ENCODE peak calls at places on chromosomes 16 and 17, in five cellular contexts. One of them, this sample, is unnamed.

GRCh38 chr17:75896360-75897075 is at the start of gene TRIM65:
- DNase-seq in K562: peak; percentile 87
- DNase-seq in aorta: peak; percentile 97
- DNase-seq in prostate gland: peak; percentile 81
- DNase-seq in effector memory CD4-positive, alpha-beta T cell: peak; percentile 60
- DNase-seq in this sample: peak; percentile 92

GRCh38 chr17:5272313-5272712 is 9.8 kb upstream of the RABEP1 start:
- DNase-seq in K562: no peak
- DNase-seq in aorta: no peak
- DNase-seq in effector memory CD4-positive, alpha-beta T cell: no peak
- DNase-seq in prostate gland: no peak
- DNase-seq in this sample: no peak

GRCh38 chr16:9061358-9061813 is 30.1 kb upstream of the HAPSTR1 start:
- DNase-seq in aorta: no peak
- DNase-seq in prostate gland: no peak
- DNase-seq in effector memory CD4-positive, alpha-beta T cell: no peak
- DNase-seq in K562: no peak
- DNase-seq in this sample: no peak

GRCh38 chr16:57566436-57566835 is 24.0 kb downstream of the ADGRG5 start:
- DNase-seq in prostate gland: no peak
- DNase-seq in effector memory CD4-positive, alpha-beta T cell: no peak
- DNase-seq in aorta: peak; percentile 50
- DNase-seq in K562: no peak
- DNase-seq in this sample: peak; percentile 28

GRCh38 chr17:78644971-78645370 is 67.8 kb upstream of the DNAH17 start:
- DNase-seq in effector memory CD4-positive, alpha-beta T cell: no peak
- DNase-seq in prostate gland: no peak
- DNase-seq in K562: no peak
- DNase-seq in aorta: peak; percentile 71
- DNase-seq in this sample: no peak

GRCh38 chr17:9217151-9218067 is 196.1 kb downstream of the NTN1 start:
- DNase-seq in K562: no peak
- DNase-seq in prostate gland: peak; percentile 44
- DNase-seq in effector memory CD4-positive, alpha-beta T cell: no peak
- DNase-seq in aorta: no peak
- DNase-seq in this sample: peak; percentile 79

GRCh38 chr17:29618272-29619065 is 4.2 kb downstream of the CORO6 start:
- DNase-seq in effector memory CD4-positive, alpha-beta T cell: no peak
- DNase-seq in prostate gland: no peak
- DNase-seq in aorta: no peak
- DNase-seq in K562: no peak
- DNase-seq in this sample: no peak

GRCh38 chr16:57187508-57187854 is 1.4 kb downstream of the RSPRY1 start:
- DNase-seq in effector memory CD4-positive, alpha-beta T cell: no peak
- DNase-seq in prostate gland: no peak
- DNase-seq in aorta: no peak
- DNase-seq in K562: no peak
- DNase-seq in this sample: no peak

GRCh38 chr17:44210342-44211192 is 8.9 kb downstream of the UBTF start:
- DNase-seq in effector memory CD4-positive, alpha-beta T cell: peak; percentile 85
- DNase-seq in prostate gland: peak; percentile 75
- DNase-seq in K562: peak; percentile 94
- DNase-seq in aorta: peak; percentile 96
- DNase-seq in this sample: peak; percentile 79

GRCh38 chr17:16512011-16512410 is 20.0 kb upstream of the LRRC75A start:
- DNase-seq in effector memory CD4-positive, alpha-beta T cell: no peak
- DNase-seq in aorta: no peak
- DNase-seq in prostate gland: no peak
- DNase-seq in K562: no peak
- DNase-seq in this sample: no peak

GRCh38 chr16:78376452-78376851 is 277.0 kb downstream of the WWOX start:
- DNase-seq in K562: peak; percentile 11
- DNase-seq in effector memory CD4-positive, alpha-beta T cell: no peak
- DNase-seq in aorta: no peak
- DNase-seq in prostate gland: no peak
- DNase-seq in this sample: no peak

GRCh38 chr16:27748868-27749546 is 199.1 kb downstream of the KATNIP start:
- DNase-seq in aorta: no peak
- DNase-seq in prostate gland: peak; percentile 58
- DNase-seq in effector memory CD4-positive, alpha-beta T cell: peak; percentile 9
- DNase-seq in K562: peak; percentile 85
- DNase-seq in this sample: peak; percentile 66

GRCh38 chr16:53922805-53923645 is 219.1 kb downstream of the FTO start:
- DNase-seq in effector memory CD4-positive, alpha-beta T cell: no peak
- DNase-seq in aorta: no peak
- DNase-seq in prostate gland: no peak
- DNase-seq in K562: no peak
- DNase-seq in this sample: no peak

GRCh38 chr17:17641621-17642409 is 39.4 kb upstream of the RAI1 start:
- DNase-seq in K562: peak; percentile 80
- DNase-seq in aorta: peak; percentile 90
- DNase-seq in effector memory CD4-positive, alpha-beta T cell: peak; percentile 69
- DNase-seq in prostate gland: peak; percentile 70
- DNase-seq in this sample: peak; percentile 63

GRCh38 chr17:58325289-58325726 is 3.3 kb downstream of the TSPOAP1 start:
- DNase-seq in prostate gland: no peak
- DNase-seq in K562: no peak
- DNase-seq in aorta: peak; percentile 69
- DNase-seq in effector memory CD4-positive, alpha-beta T cell: no peak
- DNase-seq in this sample: no peak

GRCh38 chr16:55685973-55686372 is 30.2 kb downstream of the SLC6A2 start:
- DNase-seq in prostate gland: no peak
- DNase-seq in effector memory CD4-positive, alpha-beta T cell: no peak
- DNase-seq in aorta: no peak
- DNase-seq in K562: no peak
- DNase-seq in this sample: no peak

GRCh38 chr17:62780951-62781350 is 27.2 kb downstream of the MARCHF10 start:
- DNase-seq in effector memory CD4-positive, alpha-beta T cell: no peak
- DNase-seq in K562: no peak
- DNase-seq in prostate gland: no peak
- DNase-seq in aorta: no peak
- DNase-seq in this sample: peak; percentile 25

GRCh38 chr16:30786115-30786935 is 680 bp downstream of the ZNF629 start:
- DNase-seq in aorta: no peak
- DNase-seq in effector memory CD4-positive, alpha-beta T cell: no peak
- DNase-seq in prostate gland: no peak
- DNase-seq in K562: peak; percentile 61
- DNase-seq in this sample: peak; percentile 73

GRCh38 chr16:30784215-30784614 is 2.8 kb downstream of the ZNF629 start:
- DNase-seq in K562: no peak
- DNase-seq in prostate gland: no peak
- DNase-seq in effector memory CD4-positive, alpha-beta T cell: no peak
- DNase-seq in aorta: no peak
- DNase-seq in this sample: no peak

GRCh38 chr16:30783280-30784109 is 3.5 kb downstream of the ZNF629 start:
- DNase-seq in prostate gland: no peak
- DNase-seq in effector memory CD4-positive, alpha-beta T cell: no peak
- DNase-seq in K562: no peak
- DNase-seq in aorta: no peak
- DNase-seq in this sample: no peak

GRCh38 chr16:30786936-30787612 is at the start of gene ZNF629:
- DNase-seq in aorta: peak; percentile 85
- DNase-seq in K562: peak; percentile 80
- DNase-seq in prostate gland: peak; percentile 55
- DNase-seq in effector memory CD4-positive, alpha-beta T cell: no peak
- DNase-seq in this sample: peak; percentile 72

GRCh38 chr16:30785126-30786106 is 1.6 kb downstream of the ZNF629 start:
- DNase-seq in aorta: no peak
- DNase-seq in prostate gland: no peak
- DNase-seq in K562: no peak
- DNase-seq in effector memory CD4-positive, alpha-beta T cell: no peak
- DNase-seq in this sample: no peak
- H3K4me1 ChIP-seq in aorta: no peaks in the 10 kb centered on the region
- H3K4me1 ChIP-seq in prostate gland: no peaks in the 10 kb centered on the region
- H3K4me1 ChIP-seq in K562: peaks cover 14% of the 10 kb centered on the region
- H3K4me1 ChIP-seq in effector memory CD4-positive, alpha-beta T cell: peaks cover 13% of the 10 kb centered on the region
- H3K4me1 ChIP-seq in this sample: peaks cover 12% of the 10 kb centered on the region

DNA sequence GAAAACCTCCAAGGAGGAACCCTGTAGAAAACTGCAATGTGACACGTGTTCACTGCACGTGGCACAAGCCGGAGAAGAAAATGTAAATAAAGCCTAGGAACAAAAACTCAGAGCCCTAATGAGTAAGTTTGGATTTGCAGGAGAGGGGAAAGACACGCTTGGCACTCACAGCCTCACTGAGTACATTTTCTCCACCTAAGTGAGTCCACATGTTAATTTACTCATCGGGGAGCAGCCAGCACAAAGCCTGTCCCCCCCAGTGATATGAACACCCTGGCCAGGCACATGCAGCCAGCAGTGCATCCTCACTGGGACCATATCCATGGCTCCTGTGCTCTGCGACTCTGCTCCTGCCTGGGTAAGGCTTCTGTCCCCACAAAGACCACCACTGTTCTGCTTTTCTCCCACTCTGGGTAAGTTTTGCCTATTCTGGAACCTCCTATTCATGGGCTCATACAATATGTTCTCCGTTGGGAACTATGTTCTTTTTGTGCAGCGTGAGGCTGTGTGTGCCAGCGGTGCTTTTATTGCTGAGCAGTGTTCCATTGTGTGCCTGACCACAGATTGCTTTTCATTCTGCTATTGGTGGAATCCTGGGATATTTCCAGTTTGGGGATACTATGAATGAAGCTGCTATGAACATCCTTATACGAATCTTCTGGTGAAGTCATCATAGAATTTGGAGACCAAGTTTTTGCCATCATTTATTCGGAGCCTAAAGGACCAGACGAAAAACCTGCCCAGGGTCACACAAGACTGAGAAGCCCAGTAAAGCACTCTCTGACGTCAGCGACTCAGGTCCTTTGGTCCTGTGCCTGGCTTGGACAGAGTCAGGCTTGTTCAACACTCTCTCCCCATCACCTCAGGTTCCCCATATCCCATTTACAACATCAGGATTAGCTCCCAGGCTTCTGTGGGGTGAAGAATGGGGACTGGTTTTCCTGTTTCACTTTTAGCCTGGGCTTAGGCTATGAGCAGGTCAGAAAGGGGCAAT is 53.3 kb downstream of the RNF112 start:
- DNase-seq in effector memory CD4-positive, alpha-beta T cell: no peak
- DNase-seq in aorta: no peak
- DNase-seq in K562: no peak
- DNase-seq in prostate gland: no peak
- DNase-seq in this sample: no peak
- H3K27ac ChIP-seq in effector memory CD4-positive, alpha-beta T cell: no peak overlapping the region
- H3K27ac ChIP-seq in aorta: no peak overlapping the region
- H3K27ac ChIP-seq in K562: no peak overlapping the region
- H3K27ac ChIP-seq in prostate gland: peak overlapping the region; percentile 42
- H3K27ac ChIP-seq in this sample: no peak overlapping the region

GRCh38 chr16:81551141-81551808 is 106.7 kb downstream of the CMIP start:
- DNase-seq in aorta: peak; percentile 50
- DNase-seq in K562: peak; percentile 54
- DNase-seq in prostate gland: no peak
- DNase-seq in effector memory CD4-positive, alpha-beta T cell: no peak
- DNase-seq in this sample: no peak
- H3K4me1 ChIP-seq in aorta: no peaks in the 10 kb centered on the region
- H3K4me1 ChIP-seq in K562: peaks cover 16% of the 10 kb centered on the region
- H3K4me1 ChIP-seq in prostate gland: peaks cover 10% of the 10 kb centered on the region
- H3K4me1 ChIP-seq in effector memory CD4-positive, alpha-beta T cell: no peaks in the 10 kb centered on the region
- H3K4me1 ChIP-seq in this sample: peaks cover 10% of the 10 kb centered on the region

DNA sequence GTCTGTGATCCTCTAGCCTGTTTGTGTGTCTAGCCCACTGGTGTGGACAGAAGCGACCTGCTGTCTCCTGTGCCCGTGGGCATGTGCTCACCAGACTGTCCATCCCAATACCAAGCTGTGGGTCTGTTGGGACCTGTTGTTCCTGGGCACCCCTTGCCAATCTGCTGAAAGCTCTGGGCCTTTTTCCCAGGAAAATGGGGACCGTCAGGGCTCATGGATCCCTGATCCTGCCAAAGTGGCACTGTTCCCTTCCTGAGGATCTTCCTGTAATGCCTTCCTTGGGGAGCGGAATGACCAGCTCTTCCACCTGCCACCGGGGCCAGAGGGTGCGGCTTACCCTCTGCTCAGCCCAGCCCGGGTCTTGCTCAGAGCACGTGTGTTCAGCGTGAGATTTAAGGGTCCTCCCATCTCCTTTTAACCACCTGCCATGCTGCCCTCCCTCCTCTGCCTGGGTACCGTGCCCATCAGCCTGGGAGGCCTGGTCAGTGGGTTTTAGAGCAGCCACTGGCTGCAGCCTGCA is 59.3 kb downstream of the BAIAP2 start:
- DNase-seq in prostate gland: no peak
- DNase-seq in effector memory CD4-positive, alpha-beta T cell: no peak
- DNase-seq in aorta: no peak
- DNase-seq in K562: no peak
- DNase-seq in this sample: no peak
- H3K27ac ChIP-seq in prostate gland: peak overlapping the region; percentile 76
- H3K27ac ChIP-seq in effector memory CD4-positive, alpha-beta T cell: peak overlapping the region; percentile 70
- H3K27ac ChIP-seq in aorta: no peak overlapping the region
- H3K27ac ChIP-seq in K562: peak overlapping the region; percentile 74
- H3K27ac ChIP-seq in this sample: peak overlapping the region; percentile 82

GRCh38 chr17:27357236-27357635 is 63.3 kb downstream of the WSB1 start:
- DNase-seq in effector memory CD4-positive, alpha-beta T cell: no peak
- DNase-seq in prostate gland: no peak
- DNase-seq in aorta: peak; percentile 58
- DNase-seq in K562: no peak
- DNase-seq in this sample: no peak
- H3K4me1 ChIP-seq in effector memory CD4-positive, alpha-beta T cell: peaks cover 18% of the 10 kb centered on the region
- H3K4me1 ChIP-seq in prostate gland: no peaks in the 10 kb centered on the region
- H3K4me1 ChIP-seq in aorta: no peaks in the 10 kb centered on the region
- H3K4me1 ChIP-seq in K562: peaks cover 42% of the 10 kb centered on the region
- H3K4me1 ChIP-seq in this sample: peaks cover 17% of the 10 kb centered on the region

This sample was measured in SJSA1.